ENCODE peak calls at places on chromosomes 2 and 18, in six cellular contexts. T is IMR-90, O is H9, P is mesenchymal stem cell, F is trophoblast cell, X is H1. B is an unnamed sample.

GRCh38 chr2:200810252-200810650 is 1.5 kb upstream of the BZW1 start:
- DNase-seq in F (no peak), P (peak; percentile 72), X (no peak), O (no peak), T (peak; percentile 93), B (no peak)

GRCh38 chr18:57630002-57630758 is 8.5 kb upstream of the NARS1 start:
- DNase-seq in T (peak; percentile 93), X (peak; percentile 97), P (peak; percentile 93), F (peak; percentile 87), O (peak; percentile 95), B (peak; percentile 82)

GRCh38 chr2:227366861-227367800 is 12.0 kb downstream of the TM4SF20 start:
- DNase-seq in T (peak; percentile 84), F (peak; percentile 40), O (no peak), P (no peak), X (no peak), B (no peak)

GRCh38 chr2:128681351-128681906 is 362.8 kb upstream of the HS6ST1 start:
- DNase-seq in O (peak; percentile 61), T (no peak), F (no peak), X (no peak), P (no peak), B (no peak)

GRCh38 chr2:218398437-218399390 is 954 bp upstream of the CTDSP1 start:
- DNase-seq in P (peak; percentile 84), O (peak; percentile 39), X (peak; percentile 69), F (peak; percentile 45), T (peak; percentile 45), B (peak; percentile 31)

GRCh38 chr2:174764281-174765063 is at the start of gene CHRNA1:
- DNase-seq in X (no peak), O (no peak), T (peak; percentile 84), P (peak; percentile 71), F (no peak), B (no peak)

GRCh38 chr18:40897884-40898283 is 1057.2 kb upstream of the PIK3C3 start:
- DNase-seq in P (no peak), F (no peak), X (no peak), T (no peak), O (peak; percentile 69), B (no peak)

GRCh38 chr18:49305688-49306336 is 154.6 kb downstream of the DYM start:
- DNase-seq in X (no peak), P (no peak), F (no peak), T (no peak), O (no peak), B (no peak)

GRCh38 chr2:138671566-138671965 is 108.6 kb downstream of the NXPH2 start:
- DNase-seq in T (no peak), X (no peak), O (no peak), P (no peak), F (no peak), B (no peak)

GRCh38 chr18:44826418-44827259 is 146.0 kb downstream of the SETBP1 start:
- DNase-seq in F (no peak), T (peak; percentile 83), O (no peak), P (peak; percentile 94), X (no peak), B (peak; percentile 23)

GRCh38 chr2:196479350-196479749 is 160.2 kb upstream of the CCDC150 start:
- DNase-seq in T (peak; percentile 69), P (peak; percentile 72), F (peak; percentile 24), X (no peak), O (no peak), B (no peak)

GRCh38 chr2:59900728-59901452 is 652.6 kb downstream of the BCL11A start:
- DNase-seq in T (no peak), X (no peak), F (no peak), O (no peak), P (no peak), B (no peak)

GRCh38 chr18:22273101-22274039 is 104.0 kb downstream of the GATA6 start:
- DNase-seq in T (no peak), X (no peak), F (no peak), O (no peak), P (no peak), B (no peak)

GRCh38 chr2:187986392-187987105 is 305.1 kb upstream of the GULP1 start:
- DNase-seq in P (no peak), X (no peak), F (peak; percentile 70), O (no peak), T (peak; percentile 38), B (no peak)

GRCh38 chr2:237427807-237428506 is 14.0 kb upstream of the COL6A3 start:
- DNase-seq in X (no peak), F (no peak), O (no peak), P (no peak), T (no peak), B (no peak)

GRCh38 chr2:212021947-212022346 is 516.7 kb downstream of the ERBB4 start:
- DNase-seq in P (peak; percentile 82), F (no peak), O (no peak), T (peak; percentile 88), X (no peak), B (no peak)

GRCh38 chr2:120857931-120858330 is 122.3 kb downstream of the GLI2 start:
- DNase-seq in T (no peak), X (no peak), P (no peak), O (no peak), F (no peak), B (no peak)

GRCh38 chr2:162233197-162233596 is 10.0 kb downstream of the FAP start:
- DNase-seq in T (peak; percentile 76), F (peak; percentile 33), X (no peak), O (no peak), P (peak; percentile 84), B (no peak)

GRCh38 chr2:223824301-223824700 is 13.1 kb downstream of the AP1S3 start:
- DNase-seq in T (no peak), P (no peak), X (no peak), F (no peak), O (no peak), B (no peak)

GRCh38 chr2:3649581-3649980 is 8.4 kb upstream of the ALLC start:
- DNase-seq in P (no peak), T (no peak), O (no peak), X (no peak), F (no peak), B (no peak)

GRCh38 chr2:231696004-231696367 is 12.3 kb upstream of the PTMA start:
- DNase-seq in X (no peak), P (no peak), F (peak; percentile 91), O (no peak), T (peak; percentile 39), B (no peak)

GRCh38 chr18:30280861-30281470 is 761.6 kb downstream of the DSC3 start:
- DNase-seq in F (peak; percentile 33), P (peak; percentile 67), T (peak; percentile 59), X (no peak), O (no peak), B (peak; percentile 50)

GRCh38 chr18:49178736-49179135 is 228.0 kb upstream of the SMAD7 start:
- DNase-seq in F (no peak), T (peak; percentile 23), P (peak; percentile 33), X (no peak), O (no peak), B (no peak)

GRCh38 chr2:180910831-180911665 is 69.4 kb upstream of the UBE2E3 start:
- DNase-seq in P (no peak), O (peak; percentile 40), X (peak; percentile 55), F (no peak), T (peak; percentile 39), B (peak; percentile 1)

GRCh38 chr18:14085770-14086458 is 46.3 kb downstream of the ZNF519 start:
- DNase-seq in O (no peak), X (no peak), T (no peak), P (no peak), F (no peak), B (no peak)

GRCh38 chr2:197450485-197450884 is 2.9 kb upstream of the COQ10B start:
- DNase-seq in O (no peak), P (no peak), T (no peak), X (no peak), F (no peak), B (no peak)

GRCh38 chr2:198314559-198315153 is 510.3 kb downstream of the PLCL1 start:
- DNase-seq in T (peak; percentile 65), X (no peak), O (no peak), F (no peak), P (peak; percentile 71), B (peak; percentile 50)

GRCh38 chr2:221100467-221101089 is 471.5 kb downstream of the EPHA4 start:
- DNase-seq in P (no peak), O (peak; percentile 60), T (no peak), X (peak; percentile 52), F (no peak), B (no peak)
- H4K8ac ChIP-seq in P (no peak overlapping the region), O (no peak overlapping the region), T (no peak overlapping the region), X (no peak overlapping the region), F (no peak overlapping the region), B (no peak overlapping the region)

DNA sequence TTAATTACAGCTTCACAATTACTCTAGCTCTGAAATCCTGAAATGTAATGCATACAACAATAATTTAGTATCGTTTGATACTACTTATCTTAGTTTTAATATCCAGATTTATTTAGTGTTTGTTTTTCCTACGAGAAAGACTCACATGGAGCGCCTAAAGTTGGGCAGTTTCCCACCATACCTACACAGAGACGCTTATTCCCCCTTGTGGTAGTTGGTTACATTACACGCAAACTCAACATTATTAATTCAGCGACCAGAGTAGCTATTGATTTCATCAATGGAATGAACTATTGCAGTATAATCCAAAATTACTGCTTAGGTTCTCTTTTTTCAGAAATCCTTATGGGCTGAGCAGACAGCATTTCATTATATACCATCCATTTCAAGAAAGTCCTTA is 164.0 kb upstream of the REG3G start:
- DNase-seq in F (peak; percentile 5), T (no peak), X (no peak), P (peak; percentile 40), O (no peak), B (no peak)
- H3K14ac ChIP-seq in F (no peak overlapping the region), T (no peak overlapping the region), X (no peak overlapping the region), P (no peak overlapping the region), O (no peak overlapping the region), B (no peak overlapping the region)

DNA sequence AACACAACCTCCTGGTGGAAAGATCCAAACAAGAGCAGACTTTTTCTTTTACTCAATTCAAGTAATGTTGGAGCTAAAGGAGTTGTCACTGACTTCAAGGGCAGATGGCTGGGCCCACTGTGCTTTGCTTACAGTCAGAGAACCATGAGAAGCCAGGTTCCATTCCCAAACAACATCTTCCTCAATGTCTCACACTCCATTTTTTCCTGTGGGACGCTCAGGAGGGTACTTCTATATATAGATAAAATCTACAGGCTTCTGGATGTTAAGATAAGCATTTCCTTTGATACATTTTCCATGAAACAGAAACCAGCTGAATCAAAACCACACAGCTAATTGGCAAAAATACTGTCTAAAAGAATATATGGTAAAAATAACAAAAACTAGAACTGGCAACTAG is 14.4 kb downstream of the IWS1 start:
- DNase-seq in P (no peak), T (no peak), O (no peak), X (no peak), F (no peak), B (no peak)
- H4K8ac ChIP-seq in P (no peak overlapping the region), T (no peak overlapping the region), O (no peak overlapping the region), X (no peak overlapping the region), F (no peak overlapping the region), B (no peak overlapping the region)

GRCh38 chr2:58308435-58308834 is 67.3 kb upstream of the FANCL start:
- DNase-seq in T (no peak), P (no peak), F (no peak), X (no peak), O (no peak), B (no peak)

GRCh38 chr2:58319481-58319880 is 78.4 kb upstream of the FANCL start:
- DNase-seq in P (no peak), O (no peak), T (no peak), X (no peak), F (no peak), B (no peak)

DNA sequence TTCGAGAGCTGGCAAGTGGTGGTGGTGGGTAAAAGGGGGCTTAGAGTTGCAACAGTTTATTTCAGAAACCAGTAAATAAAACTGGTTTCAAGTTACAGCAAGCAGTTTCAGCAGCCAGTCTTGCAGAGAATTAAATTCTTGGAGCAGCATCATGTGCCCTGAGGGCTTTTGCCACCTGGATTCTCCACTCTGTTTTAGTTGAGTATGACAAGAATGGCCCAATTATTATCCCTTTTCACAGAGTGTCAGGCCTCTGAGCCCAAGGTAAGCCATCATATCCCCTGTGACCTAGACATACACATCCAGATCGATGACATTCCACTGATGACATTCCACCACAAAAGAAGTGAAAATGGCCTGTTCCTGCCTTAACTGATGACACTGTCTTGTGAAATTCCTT is 72.8 kb upstream of the FANCL start:
- DNase-seq in T (no peak), F (peak; percentile 91), X (no peak), P (no peak), O (no peak), B (no peak)
- H3K14ac ChIP-seq in T (no peak overlapping the region), F (no peak overlapping the region), X (no peak overlapping the region), P (no peak overlapping the region), O (no peak overlapping the region), B (no peak overlapping the region)